ENCODE peak calls at places on chromosome 7, in four cellular contexts. T, G, W and C are unnamed samples.

GRCh38 chr7:130363156-130363847 is 17.0 kb upstream of the CPA1 start:
- DNase-seq in T (peak; percentile 96), G (no peak), W (peak; percentile 99), C (no peak)

GRCh38 chr7:105583061-105583460 is 1.8 kb upstream of the EFCAB10 start:
- DNase-seq in T (no peak), G (no peak), W (no peak), C (no peak)

GRCh38 chr7:157423886-157424565 is 87.2 kb downstream of the DNAJB6 start:
- DNase-seq in T (no peak), G (no peak), W (no peak), C (no peak)

GRCh38 chr7:121798896-121799295 is 74.1 kb upstream of the PTPRZ1 start:
- DNase-seq in T (no peak), G (peak; percentile 63), W (peak; percentile 64), C (no peak)

GRCh38 chr7:23356726-23357125 is 57.6 kb downstream of the MALSU1 start:
- DNase-seq in T (peak; percentile 39), G (no peak), W (peak; percentile 57), C (no peak)

GRCh38 chr7:90708841-90709317 is 112.8 kb downstream of the CDK14 start:
- DNase-seq in T (peak; percentile 67), G (no peak), W (no peak), C (peak; percentile 63)

GRCh38 chr7:79598351-79598750 is 144.9 kb upstream of the MAGI2 start:
- DNase-seq in T (no peak), G (no peak), W (no peak), C (no peak)

GRCh38 chr7:35003679-35004278 is 33.5 kb downstream of the DPY19L1 start:
- DNase-seq in T (peak; percentile 94), G (no peak), W (peak; percentile 88), C (peak; percentile 87)

GRCh38 chr7:127365164-127365956 is 27.1 kb downstream of the ZNF800 start:
- DNase-seq in T (no peak), G (no peak), W (no peak), C (no peak)

GRCh38 chr7:83934118-83934734 is 260.4 kb downstream of the SEMA3A start:
- DNase-seq in T (peak; percentile 24), G (no peak), W (no peak), C (no peak)

GRCh38 chr7:144378651-144379050 is 23.4 kb downstream of the ARHGEF5 start:
- DNase-seq in T (no peak), G (no peak), W (no peak), C (no peak)

GRCh38 chr7:142231716-142232115 is 26.1 kb downstream of the PRSS58 start:
- DNase-seq in T (peak; percentile 22), G (peak; percentile 8), W (no peak), C (no peak)
- H3K4me3 ChIP-seq in T (no peak overlapping the region), G (no peak overlapping the region), W (no peak overlapping the region), C (no peak overlapping the region)

GRCh38 chr7:7698930-7699329 is 19.5 kb downstream of the RPA3 start:
- DNase-seq in T (no peak), G (no peak), W (no peak), C (no peak)

GRCh38 chr7:7696458-7697119 is 21.8 kb downstream of the RPA3 start:
- DNase-seq in T (peak; percentile 58), G (no peak), W (no peak), C (no peak)

GRCh38 chr7:7693881-7694280 is 24.5 kb downstream of the RPA3 start:
- DNase-seq in T (peak; percentile 91), G (no peak), W (peak; percentile 80), C (no peak)

GRCh38 chr7:7695418-7695817 is 23.0 kb downstream of the RPA3 start:
- DNase-seq in T (no peak), G (no peak), W (no peak), C (no peak)

GRCh38 chr7:7694542-7694941 is 23.9 kb downstream of the RPA3 start:
- DNase-seq in T (no peak), G (no peak), W (no peak), C (no peak)
- H3K4me1 ChIP-seq in T (peaks cover 31% of the 10 kb centered on the region), G (peaks cover 4% of the 10 kb centered on the region), W (peaks cover 11% of the 10 kb centered on the region), C (no peaks in the 10 kb centered on the region)

GRCh38 chr7:150788474-150789269 is 11.5 kb downstream of the TMEM176B start:
- DNase-seq in T (no peak), G (no peak), W (no peak), C (peak; percentile 56)
- H3K9ac ChIP-seq in T (no peak overlapping the region), G (peak overlapping the region; percentile 27), W (no peak overlapping the region), C (peak overlapping the region; percentile 64)

GRCh38 chr7:27213904-27214586 is 14.2 kb upstream of the HOXA13 start:
- DNase-seq in T (no peak), G (no peak), W (no peak), C (no peak)
- H3K4me3 ChIP-seq in T (no peak overlapping the region), G (no peak overlapping the region), W (no peak overlapping the region), C (no peak overlapping the region)

DNA sequence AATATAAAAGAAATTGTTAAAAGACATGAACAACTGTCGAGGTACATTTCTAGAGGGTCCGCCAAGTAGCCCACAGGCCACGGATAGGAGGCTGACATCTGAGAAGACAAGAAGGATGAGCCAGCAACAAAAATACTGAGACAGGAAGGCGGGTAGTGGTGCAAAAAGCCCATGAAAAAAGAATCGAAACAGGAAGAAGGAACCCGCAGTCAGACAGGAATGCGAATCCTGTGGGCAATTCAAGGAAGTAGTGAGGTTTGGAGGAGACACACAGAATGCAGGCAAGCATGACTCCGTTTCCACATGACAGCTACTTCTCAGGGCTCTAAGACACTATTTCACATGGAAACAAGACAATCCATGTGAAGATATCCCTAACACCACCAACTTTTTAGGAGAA is 125.2 kb downstream of the DOCK4 start:
- DNase-seq in T (peak; percentile 25), G (no peak), W (no peak), C (no peak)
- H3K4me1 ChIP-seq in T (peaks cover 28% of the 10 kb centered on the region), G (no peaks in the 10 kb centered on the region), W (peaks cover 24% of the 10 kb centered on the region), C (no peaks in the 10 kb centered on the region)

GRCh38 chr7:27242580-27243339 is at the start of gene EVX1:
- DNase-seq in T (no peak), G (no peak), W (no peak), C (no peak)

GRCh38 chr7:27245124-27245797 is 2.7 kb downstream of the EVX1 start:
- DNase-seq in T (no peak), G (no peak), W (no peak), C (no peak)

GRCh38 chr7:27244488-27245123 is 2.0 kb downstream of the EVX1 start:
- DNase-seq in T (no peak), G (no peak), W (no peak), C (no peak)

GRCh38 chr7:27242046-27242579 is 489 bp upstream of the EVX1 start:
- DNase-seq in T (no peak), G (no peak), W (no peak), C (no peak)

GRCh38 chr7:27243340-27244163 is 950 bp downstream of the EVX1 start:
- DNase-seq in T (no peak), G (no peak), W (no peak), C (no peak)
- H3K9ac ChIP-seq in T (no peak overlapping the region), G (no peak overlapping the region), W (no peak overlapping the region), C (no peak overlapping the region)

GRCh38 chr7:151012031-151012692 is 12.1 kb downstream of the ATG9B start:
- DNase-seq in T (no peak), G (no peak), W (no peak), C (peak; percentile 78)

GRCh38 chr7:151011097-151011409 is 13.2 kb downstream of the ATG9B start:
- DNase-seq in T (no peak), G (no peak), W (no peak), C (no peak)

GRCh38 chr7:151013728-151014497 is 10.4 kb downstream of the ATG9B start:
- DNase-seq in T (peak; percentile 58), G (peak; percentile 88), W (no peak), C (peak; percentile 74)

GRCh38 chr7:151013356-151013727 is 11.0 kb downstream of the ATG9B start:
- DNase-seq in T (no peak), G (no peak), W (no peak), C (peak; percentile 36)

GRCh38 chr7:151012921-151013347 is 11.4 kb downstream of the ATG9B start:
- DNase-seq in T (peak; percentile 35), G (no peak), W (no peak), C (no peak)
- H3K4me3 ChIP-seq in T (no peak overlapping the region), G (peak overlapping the region; percentile 33), W (no peak overlapping the region), C (no peak overlapping the region)

DNA sequence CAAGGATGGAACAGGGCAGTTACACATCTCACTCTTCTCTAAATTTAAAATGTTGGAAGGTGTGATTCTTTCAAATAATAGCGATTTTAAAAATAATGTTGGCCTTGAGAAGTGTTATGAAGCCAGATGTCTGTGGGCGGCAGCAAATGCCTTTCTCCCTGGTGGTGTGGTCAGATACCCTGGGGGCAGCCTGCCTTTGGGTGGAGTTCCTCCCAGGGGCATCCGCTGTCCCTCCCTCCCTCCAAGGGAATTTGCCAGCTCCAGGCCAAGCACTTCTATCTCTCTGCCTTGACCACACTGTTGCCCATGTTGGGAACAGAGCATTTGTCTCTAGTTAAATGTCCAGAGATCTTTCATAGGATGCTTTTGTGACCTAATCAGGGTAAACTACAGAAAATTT is 121.4 kb downstream of the POU6F2 start:
- DNase-seq in T (no peak), G (no peak), W (no peak), C (no peak)
- H3K4me1 ChIP-seq in T (no peaks in the 10 kb centered on the region), G (no peaks in the 10 kb centered on the region), W (no peaks in the 10 kb centered on the region), C (no peaks in the 10 kb centered on the region)